ENCODE peak calls at places on chromosome 22, in five cellular contexts. One of them, this sample, is unnamed.

GRCh38 chr22:49400136-49400865 is 427.4 kb downstream of the BRD1 start:
- DNase-seq in mesothelial cell of epicardium: no peak
- DNase-seq in omental fat pad: no peak
- DNase-seq in tibial artery: no peak
- DNase-seq in psoas muscle: no peak
- DNase-seq in this sample: no peak

GRCh38 chr22:31753005-31753633 is 700 bp upstream of the DEPDC5 start:
- DNase-seq in mesothelial cell of epicardium: no peak
- DNase-seq in omental fat pad: no peak
- DNase-seq in tibial artery: peak
- DNase-seq in psoas muscle: peak
- DNase-seq in this sample: peak

GRCh38 chr22:20011123-20011992 is 5.3 kb downstream of the ARVCF start:
- DNase-seq in mesothelial cell of epicardium: no peak
- DNase-seq in omental fat pad: no peak
- DNase-seq in tibial artery: no peak
- DNase-seq in psoas muscle: peak
- DNase-seq in this sample: no peak

GRCh38 chr22:35538801-35539321 is 1.8 kb upstream of the RASD2 start:
- DNase-seq in mesothelial cell of epicardium: no peak
- DNase-seq in omental fat pad: no peak
- DNase-seq in tibial artery: no peak
- DNase-seq in psoas muscle: no peak
- DNase-seq in this sample: no peak

GRCh38 chr22:21972293-21972779 is 10.3 kb downstream of the TOP3B start:
- DNase-seq in mesothelial cell of epicardium: no peak
- DNase-seq in omental fat pad: no peak
- DNase-seq in tibial artery: no peak
- DNase-seq in psoas muscle: no peak
- DNase-seq in this sample: peak

GRCh38 chr22:38314140-38314991 is 2.9 kb downstream of the CSNK1E start:
- DNase-seq in mesothelial cell of epicardium: no peak
- DNase-seq in omental fat pad: no peak
- DNase-seq in tibial artery: no peak
- DNase-seq in psoas muscle: no peak
- DNase-seq in this sample: no peak

GRCh38 chr22:45083659-45084305 is 74.0 kb upstream of the PHF21B start:
- DNase-seq in mesothelial cell of epicardium: no peak
- DNase-seq in omental fat pad: no peak
- DNase-seq in tibial artery: no peak
- DNase-seq in psoas muscle: no peak
- DNase-seq in this sample: no peak

GRCh38 chr22:46734830-46735453 is 3.1 kb downstream of the CERK start:
- DNase-seq in mesothelial cell of epicardium: no peak
- DNase-seq in omental fat pad: no peak
- DNase-seq in tibial artery: peak
- DNase-seq in psoas muscle: no peak
- DNase-seq in this sample: no peak

GRCh38 chr22:35349704-35350538 is 31.0 kb upstream of the HMOX1 start:
- DNase-seq in mesothelial cell of epicardium: no peak
- DNase-seq in omental fat pad: no peak
- DNase-seq in tibial artery: no peak
- DNase-seq in psoas muscle: no peak
- DNase-seq in this sample: no peak

GRCh38 chr22:25848954-25849353 is 107.0 kb downstream of the MYO18B start:
- DNase-seq in mesothelial cell of epicardium: no peak
- DNase-seq in omental fat pad: no peak
- DNase-seq in tibial artery: no peak
- DNase-seq in psoas muscle: no peak
- DNase-seq in this sample: no peak

GRCh38 chr22:25736378-25737011 is 5.5 kb upstream of the MYO18B start:
- DNase-seq in mesothelial cell of epicardium: no peak
- DNase-seq in omental fat pad: no peak
- DNase-seq in tibial artery: no peak
- DNase-seq in psoas muscle: no peak
- DNase-seq in this sample: no peak

GRCh38 chr22:20885017-20885556 is 26.3 kb downstream of the SNAP29 start:
- DNase-seq in mesothelial cell of epicardium: no peak
- DNase-seq in omental fat pad: no peak
- DNase-seq in tibial artery: no peak
- DNase-seq in psoas muscle: no peak
- DNase-seq in this sample: no peak

GRCh38 chr22:24404561-24405275 is 22.7 kb upstream of the ADORA2A start:
- DNase-seq in mesothelial cell of epicardium: no peak
- DNase-seq in omental fat pad: no peak
- DNase-seq in tibial artery: no peak
- DNase-seq in psoas muscle: peak
- DNase-seq in this sample: no peak
- TF ChIP-seq CTCF in mesothelial cell of epicardium: no peak
- TF ChIP-seq CTCF in omental fat pad: no peak
- TF ChIP-seq CTCF in tibial artery: no peak
- TF ChIP-seq CTCF in psoas muscle: no peak
- TF ChIP-seq CTCF in this sample: no peak

GRCh38 chr22:17952273-17952801 is 72.0 kb downstream of the MICAL3 start:
- DNase-seq in mesothelial cell of epicardium: no peak
- DNase-seq in omental fat pad: no peak
- DNase-seq in tibial artery: no peak
- DNase-seq in psoas muscle: no peak
- DNase-seq in this sample: no peak
- TF ChIP-seq CTCF in mesothelial cell of epicardium: no peak
- TF ChIP-seq CTCF in omental fat pad: no peak
- TF ChIP-seq CTCF in tibial artery: no peak
- TF ChIP-seq CTCF in psoas muscle: no peak
- TF ChIP-seq CTCF in this sample: no peak

DNA sequence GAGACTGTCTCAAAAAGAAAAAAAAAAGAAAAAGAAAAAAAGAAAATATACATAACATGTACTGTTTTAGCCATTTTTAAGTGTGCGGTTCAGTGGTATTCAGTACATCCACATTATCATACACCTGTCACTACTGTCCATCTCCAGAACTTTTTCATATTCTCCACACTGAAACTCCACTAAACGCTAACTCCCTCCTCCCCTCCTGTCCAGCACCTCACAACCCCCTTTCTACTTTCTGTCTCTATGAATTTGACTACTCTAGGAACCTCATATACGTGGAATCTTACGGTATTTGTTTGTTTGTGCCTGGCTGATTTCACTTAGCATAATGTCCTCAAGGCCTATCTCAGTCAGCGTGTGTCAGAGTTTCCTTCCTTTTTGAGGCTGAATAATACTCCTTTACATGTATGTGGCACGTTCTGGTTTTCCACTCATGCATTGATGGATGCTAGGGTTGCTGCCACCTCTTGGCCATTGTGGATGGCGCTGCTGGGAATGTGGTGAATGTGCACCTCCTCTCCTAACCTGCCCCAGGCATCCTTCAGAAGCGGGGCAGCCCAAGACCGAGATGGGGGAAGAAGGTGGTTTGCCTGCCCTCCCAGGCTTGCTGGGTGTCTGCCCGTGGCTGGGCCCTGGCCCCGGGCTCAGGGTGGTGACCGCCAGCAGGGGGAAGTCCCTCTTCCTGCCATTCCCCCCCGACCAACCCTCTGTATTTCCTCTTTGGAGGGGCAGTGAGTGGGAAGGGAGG is 60.5 kb downstream of the BCR start:
- DNase-seq in mesothelial cell of epicardium: no peak
- DNase-seq in omental fat pad: no peak
- DNase-seq in tibial artery: no peak
- DNase-seq in psoas muscle: peak
- DNase-seq in this sample: no peak
- TF ChIP-seq CTCF in mesothelial cell of epicardium: no peak
- TF ChIP-seq CTCF in omental fat pad: no peak
- TF ChIP-seq CTCF in tibial artery: no peak
- TF ChIP-seq CTCF in psoas muscle: peak
- TF ChIP-seq CTCF in this sample: peak

DNA sequence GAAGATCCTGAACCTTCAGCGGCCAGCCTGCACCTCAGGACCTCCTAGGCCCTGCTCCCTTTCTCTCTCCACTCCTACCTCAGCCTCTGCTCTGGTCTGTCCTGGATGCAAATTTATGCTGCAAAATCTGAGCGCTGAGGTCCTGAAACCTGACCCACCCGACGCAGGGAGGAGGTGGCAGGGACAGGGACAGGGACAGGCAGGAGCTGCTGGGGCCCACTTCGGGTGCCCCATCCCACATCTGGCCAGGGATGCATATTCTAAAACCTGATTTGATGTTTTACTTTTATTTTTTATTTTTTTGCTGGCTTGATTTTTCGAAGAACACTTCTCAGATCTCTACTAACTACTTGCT is 571 bp upstream of the PVALB start:
- DNase-seq in mesothelial cell of epicardium: no peak
- DNase-seq in omental fat pad: no peak
- DNase-seq in tibial artery: no peak
- DNase-seq in psoas muscle: no peak
- DNase-seq in this sample: no peak
- TF ChIP-seq CTCF in mesothelial cell of epicardium: no peak
- TF ChIP-seq CTCF in omental fat pad: no peak
- TF ChIP-seq CTCF in tibial artery: no peak
- TF ChIP-seq CTCF in psoas muscle: no peak
- TF ChIP-seq CTCF in this sample: no peak

GRCh38 chr22:23681026-23681809 is 9.6 kb upstream of the RGL4 start:
- DNase-seq in mesothelial cell of epicardium: no peak
- DNase-seq in omental fat pad: no peak
- DNase-seq in tibial artery: no peak
- DNase-seq in psoas muscle: no peak
- DNase-seq in this sample: no peak
- TF ChIP-seq CTCF in mesothelial cell of epicardium: peak
- TF ChIP-seq CTCF in omental fat pad: no peak
- TF ChIP-seq CTCF in tibial artery: no peak
- TF ChIP-seq CTCF in psoas muscle: no peak
- TF ChIP-seq CTCF in this sample: no peak

GRCh38 chr22:27110985-27111451 is 453.6 kb downstream of the MIAT start:
- DNase-seq in mesothelial cell of epicardium: no peak
- DNase-seq in omental fat pad: no peak
- DNase-seq in tibial artery: no peak
- DNase-seq in psoas muscle: no peak
- DNase-seq in this sample: no peak
- TF ChIP-seq CTCF in mesothelial cell of epicardium: no peak
- TF ChIP-seq CTCF in omental fat pad: no peak
- TF ChIP-seq CTCF in tibial artery: no peak
- TF ChIP-seq CTCF in psoas muscle: no peak
- TF ChIP-seq CTCF in this sample: no peak

GRCh38 chr22:39528681-39529486 is 3.7 kb downstream of the RPS19BP1 start:
- DNase-seq in mesothelial cell of epicardium: peak
- DNase-seq in omental fat pad: peak
- DNase-seq in tibial artery: peak
- DNase-seq in psoas muscle: peak
- DNase-seq in this sample: peak

GRCh38 chr22:39528080-39528661 is 4.4 kb downstream of the RPS19BP1 start:
- DNase-seq in mesothelial cell of epicardium: no peak
- DNase-seq in omental fat pad: no peak
- DNase-seq in tibial artery: no peak
- DNase-seq in psoas muscle: peak
- DNase-seq in this sample: no peak

GRCh38 chr22:39530136-39530535 is 2.4 kb downstream of the RPS19BP1 start:
- DNase-seq in mesothelial cell of epicardium: no peak
- DNase-seq in omental fat pad: no peak
- DNase-seq in tibial artery: no peak
- DNase-seq in psoas muscle: no peak
- DNase-seq in this sample: no peak

GRCh38 chr22:39530692-39531331 is 1.7 kb downstream of the RPS19BP1 start:
- DNase-seq in mesothelial cell of epicardium: no peak
- DNase-seq in omental fat pad: no peak
- DNase-seq in tibial artery: no peak
- DNase-seq in psoas muscle: no peak
- DNase-seq in this sample: no peak

GRCh38 chr22:39529487-39529851 is 3.1 kb downstream of the RPS19BP1 start:
- DNase-seq in mesothelial cell of epicardium: no peak
- DNase-seq in omental fat pad: no peak
- DNase-seq in tibial artery: no peak
- DNase-seq in psoas muscle: no peak
- DNase-seq in this sample: no peak
- TF ChIP-seq CTCF in mesothelial cell of epicardium: peak
- TF ChIP-seq CTCF in omental fat pad: no peak
- TF ChIP-seq CTCF in tibial artery: no peak
- TF ChIP-seq CTCF in psoas muscle: peak
- TF ChIP-seq CTCF in this sample: peak

DNA sequence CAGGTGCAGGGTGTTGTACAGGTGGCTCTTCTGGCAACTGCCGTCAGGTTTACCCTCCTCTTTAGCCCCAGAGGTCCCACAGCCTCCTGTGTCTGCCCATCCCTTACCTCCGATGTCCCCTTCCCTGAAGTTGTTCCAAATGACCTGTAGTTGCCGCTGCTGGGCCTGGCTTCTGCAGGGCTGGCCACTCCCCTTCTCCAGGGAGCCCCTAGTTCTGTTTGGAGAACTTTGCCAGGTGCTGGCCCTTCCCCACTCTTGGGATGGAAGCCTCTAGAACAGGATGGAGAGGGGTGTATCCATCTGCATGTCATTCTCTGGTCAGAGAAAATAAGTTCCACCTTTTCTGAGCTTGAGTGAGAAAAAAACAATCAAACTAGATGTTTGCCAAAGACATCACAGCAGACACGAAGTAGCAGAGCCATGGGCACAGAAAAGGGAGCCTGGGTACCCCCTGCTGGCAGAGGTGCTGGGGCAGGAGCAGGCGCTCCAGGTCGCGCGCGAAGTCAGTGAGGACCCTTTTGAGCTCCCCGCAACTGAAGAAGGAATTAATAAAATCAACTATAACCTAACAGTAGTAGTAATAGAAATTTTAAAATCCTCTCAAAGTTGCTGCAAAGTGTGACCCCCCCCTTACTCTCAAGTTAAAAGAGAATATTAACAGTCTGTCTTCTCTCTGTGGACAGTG is 20.2 kb upstream of the PARVB start:
- DNase-seq in mesothelial cell of epicardium: no peak
- DNase-seq in omental fat pad: no peak
- DNase-seq in tibial artery: no peak
- DNase-seq in psoas muscle: no peak
- DNase-seq in this sample: no peak
- TF ChIP-seq CTCF in mesothelial cell of epicardium: no peak
- TF ChIP-seq CTCF in omental fat pad: no peak
- TF ChIP-seq CTCF in tibial artery: no peak
- TF ChIP-seq CTCF in psoas muscle: no peak
- TF ChIP-seq CTCF in this sample: no peak

GRCh38 chr22:40193429-40194421 is 16.0 kb downstream of the TNRC6B start:
- DNase-seq in mesothelial cell of epicardium: no peak
- DNase-seq in omental fat pad: no peak
- DNase-seq in tibial artery: no peak
- DNase-seq in psoas muscle: no peak
- DNase-seq in this sample: no peak
- TF ChIP-seq CTCF in mesothelial cell of epicardium: peak
- TF ChIP-seq CTCF in omental fat pad: no peak
- TF ChIP-seq CTCF in tibial artery: no peak
- TF ChIP-seq CTCF in psoas muscle: peak
- TF ChIP-seq CTCF in this sample: peak

This sample was measured in dorsolateral prefrontal cortex.